ENCODE peak calls at places on chromosomes 3 and 15, in ten cellular contexts. One of them, this sample, is unnamed.

GRCh38 chr15:25242957-25243799 is 195.6 kb downstream of the UBE3A start:
- DNase-seq in K562: no peak
- DNase-seq in activated CD8-positive, alpha-beta T cell treated with anti-CD3 and anti-CD28 coated beads for 36 hours: no peak
- DNase-seq in cardiac fibroblast: no peak
- DNase-seq in CD8-positive, alpha-beta T cell: no peak
- DNase-seq in endothelial cell: no peak
- DNase-seq in lung: no peak
- DNase-seq in GM12865: no peak
- DNase-seq in GM20000: no peak
- DNase-seq in BJ: no peak
- DNase-seq in this sample: no peak

GRCh38 chr3:169759256-169759655 is 5.6 kb downstream of the TERC start:
- DNase-seq in endothelial cell: no peak
- DNase-seq in cardiac fibroblast: peak
- DNase-seq in K562: no peak
- DNase-seq in GM20000: no peak
- DNase-seq in activated CD8-positive, alpha-beta T cell treated with anti-CD3 and anti-CD28 coated beads for 36 hours: peak
- DNase-seq in CD8-positive, alpha-beta T cell: no peak
- DNase-seq in lung: no peak
- DNase-seq in GM12865: peak
- DNase-seq in BJ: no peak
- DNase-seq in this sample: peak

GRCh38 chr3:113601240-113601639 is 68.9 kb downstream of the SIDT1 start:
- DNase-seq in GM20000: no peak
- DNase-seq in activated CD8-positive, alpha-beta T cell treated with anti-CD3 and anti-CD28 coated beads for 36 hours: no peak
- DNase-seq in K562: no peak
- DNase-seq in endothelial cell: no peak
- DNase-seq in BJ: no peak
- DNase-seq in cardiac fibroblast: no peak
- DNase-seq in CD8-positive, alpha-beta T cell: no peak
- DNase-seq in GM12865: no peak
- DNase-seq in lung: no peak
- DNase-seq in this sample: no peak

GRCh38 chr15:71093089-71094024 is 21.9 kb upstream of the THSD4 start:
- DNase-seq in CD8-positive, alpha-beta T cell: no peak
- DNase-seq in lung: no peak
- DNase-seq in endothelial cell: no peak
- DNase-seq in GM12865: no peak
- DNase-seq in BJ: peak
- DNase-seq in cardiac fibroblast: peak
- DNase-seq in K562: no peak
- DNase-seq in GM20000: no peak
- DNase-seq in activated CD8-positive, alpha-beta T cell treated with anti-CD3 and anti-CD28 coated beads for 36 hours: no peak
- DNase-seq in this sample: peak

GRCh38 chr15:71048913-71049675 is 66.2 kb upstream of the THSD4 start:
- DNase-seq in GM20000: no peak
- DNase-seq in BJ: peak
- DNase-seq in endothelial cell: no peak
- DNase-seq in activated CD8-positive, alpha-beta T cell treated with anti-CD3 and anti-CD28 coated beads for 36 hours: no peak
- DNase-seq in GM12865: no peak
- DNase-seq in cardiac fibroblast: peak
- DNase-seq in K562: no peak
- DNase-seq in CD8-positive, alpha-beta T cell: no peak
- DNase-seq in lung: no peak
- DNase-seq in this sample: peak

GRCh38 chr3:173932624-173933023 is 535.1 kb downstream of the NLGN1 start:
- DNase-seq in BJ: peak
- DNase-seq in endothelial cell: no peak
- DNase-seq in GM12865: no peak
- DNase-seq in K562: no peak
- DNase-seq in cardiac fibroblast: peak
- DNase-seq in activated CD8-positive, alpha-beta T cell treated with anti-CD3 and anti-CD28 coated beads for 36 hours: no peak
- DNase-seq in lung: no peak
- DNase-seq in GM20000: no peak
- DNase-seq in CD8-positive, alpha-beta T cell: no peak
- DNase-seq in this sample: peak

GRCh38 chr15:69478259-69478687 is 25.7 kb downstream of the RPLP1 start:
- DNase-seq in GM20000: peak
- DNase-seq in CD8-positive, alpha-beta T cell: peak
- DNase-seq in GM12865: peak
- DNase-seq in BJ: no peak
- DNase-seq in lung: no peak
- DNase-seq in endothelial cell: peak
- DNase-seq in cardiac fibroblast: peak
- DNase-seq in K562: peak
- DNase-seq in activated CD8-positive, alpha-beta T cell treated with anti-CD3 and anti-CD28 coated beads for 36 hours: peak
- DNase-seq in this sample: no peak

GRCh38 chr3:194249323-194250103 is 101.6 kb downstream of the CPN2 start:
- DNase-seq in endothelial cell: no peak
- DNase-seq in GM12865: no peak
- DNase-seq in GM20000: no peak
- DNase-seq in activated CD8-positive, alpha-beta T cell treated with anti-CD3 and anti-CD28 coated beads for 36 hours: no peak
- DNase-seq in cardiac fibroblast: peak
- DNase-seq in BJ: no peak
- DNase-seq in K562: no peak
- DNase-seq in CD8-positive, alpha-beta T cell: no peak
- DNase-seq in lung: no peak
- DNase-seq in this sample: no peak

GRCh38 chr15:39966521-39966920 is 32.6 kb downstream of the EIF2AK4 start:
- DNase-seq in endothelial cell: no peak
- DNase-seq in lung: no peak
- DNase-seq in CD8-positive, alpha-beta T cell: no peak
- DNase-seq in GM20000: no peak
- DNase-seq in cardiac fibroblast: no peak
- DNase-seq in BJ: no peak
- DNase-seq in K562: no peak
- DNase-seq in GM12865: no peak
- DNase-seq in activated CD8-positive, alpha-beta T cell treated with anti-CD3 and anti-CD28 coated beads for 36 hours: no peak
- DNase-seq in this sample: no peak

GRCh38 chr15:26298010-26298661 is 435.0 kb upstream of the ATP10A start:
- DNase-seq in lung: no peak
- DNase-seq in K562: no peak
- DNase-seq in activated CD8-positive, alpha-beta T cell treated with anti-CD3 and anti-CD28 coated beads for 36 hours: no peak
- DNase-seq in cardiac fibroblast: no peak
- DNase-seq in GM20000: no peak
- DNase-seq in BJ: no peak
- DNase-seq in endothelial cell: no peak
- DNase-seq in CD8-positive, alpha-beta T cell: no peak
- DNase-seq in GM12865: no peak
- DNase-seq in this sample: no peak

GRCh38 chr15:26298666-26299065 is 435.5 kb upstream of the ATP10A start:
- DNase-seq in activated CD8-positive, alpha-beta T cell treated with anti-CD3 and anti-CD28 coated beads for 36 hours: no peak
- DNase-seq in GM12865: no peak
- DNase-seq in BJ: no peak
- DNase-seq in GM20000: no peak
- DNase-seq in lung: no peak
- DNase-seq in cardiac fibroblast: no peak
- DNase-seq in K562: no peak
- DNase-seq in endothelial cell: no peak
- DNase-seq in CD8-positive, alpha-beta T cell: no peak
- DNase-seq in this sample: no peak

GRCh38 chr15:26295331-26295730 is 432.2 kb upstream of the ATP10A start:
- DNase-seq in lung: no peak
- DNase-seq in activated CD8-positive, alpha-beta T cell treated with anti-CD3 and anti-CD28 coated beads for 36 hours: no peak
- DNase-seq in BJ: no peak
- DNase-seq in cardiac fibroblast: no peak
- DNase-seq in endothelial cell: no peak
- DNase-seq in GM20000: no peak
- DNase-seq in CD8-positive, alpha-beta T cell: no peak
- DNase-seq in GM12865: no peak
- DNase-seq in K562: no peak
- DNase-seq in this sample: no peak

GRCh38 chr15:26294062-26294689 is 431.0 kb upstream of the ATP10A start:
- DNase-seq in CD8-positive, alpha-beta T cell: no peak
- DNase-seq in K562: no peak
- DNase-seq in cardiac fibroblast: no peak
- DNase-seq in BJ: no peak
- DNase-seq in GM12865: no peak
- DNase-seq in GM20000: no peak
- DNase-seq in lung: no peak
- DNase-seq in activated CD8-positive, alpha-beta T cell treated with anti-CD3 and anti-CD28 coated beads for 36 hours: no peak
- DNase-seq in endothelial cell: no peak
- DNase-seq in this sample: no peak
- TF ChIP-seq CTCF in CD8-positive, alpha-beta T cell: no peak
- TF ChIP-seq CTCF in K562: no peak
- TF ChIP-seq CTCF in cardiac fibroblast: no peak
- TF ChIP-seq CTCF in BJ: no peak
- TF ChIP-seq CTCF in GM12865: no peak
- TF ChIP-seq CTCF in GM20000: no peak
- TF ChIP-seq CTCF in lung: no peak
- TF ChIP-seq CTCF in activated CD8-positive, alpha-beta T cell treated with anti-CD3 and anti-CD28 coated beads for 36 hours: no peak
- TF ChIP-seq CTCF in endothelial cell: no peak
- TF ChIP-seq CTCF in this sample: no peak

DNA sequence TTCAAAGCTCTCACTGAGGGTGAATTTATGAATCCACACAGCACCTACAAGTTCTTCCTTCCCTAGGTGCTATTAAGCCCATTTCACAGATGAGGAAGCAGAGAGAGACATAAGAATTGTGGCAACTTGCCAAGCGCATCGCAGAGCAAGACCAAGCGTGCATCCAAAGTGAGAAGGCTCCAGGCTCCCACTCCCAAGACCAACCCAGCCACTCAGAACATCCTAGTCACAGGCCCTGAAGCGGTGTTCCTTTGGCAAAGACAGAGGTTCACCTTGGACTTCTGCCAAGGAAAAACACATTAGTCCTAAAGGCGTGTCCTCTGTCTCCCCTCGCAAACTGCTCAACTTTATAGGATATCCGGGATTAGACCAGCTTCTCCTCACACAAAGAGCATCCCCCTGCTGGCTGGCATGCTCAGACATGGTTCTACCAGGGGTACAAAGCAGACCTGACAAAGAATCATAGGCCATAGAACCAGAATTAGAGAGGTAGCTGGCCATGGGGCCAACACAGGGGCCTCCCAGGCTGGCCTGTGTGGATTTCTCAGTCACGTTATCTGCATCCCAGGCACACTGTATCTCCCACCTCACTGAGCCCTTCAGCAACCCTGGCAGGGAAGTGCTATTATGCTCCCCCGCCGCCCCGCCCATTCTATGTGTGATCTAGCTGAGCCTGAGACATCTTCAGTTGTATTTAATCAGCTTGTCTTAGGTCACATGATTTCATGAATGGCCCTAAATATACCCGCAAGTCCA is 160.2 kb downstream of the FOXP1 start:
- DNase-seq in endothelial cell: no peak
- DNase-seq in GM20000: no peak
- DNase-seq in lung: no peak
- DNase-seq in K562: peak
- DNase-seq in cardiac fibroblast: peak
- DNase-seq in CD8-positive, alpha-beta T cell: no peak
- DNase-seq in activated CD8-positive, alpha-beta T cell treated with anti-CD3 and anti-CD28 coated beads for 36 hours: no peak
- DNase-seq in BJ: no peak
- DNase-seq in GM12865: no peak
- DNase-seq in this sample: no peak
- TF ChIP-seq CTCF in endothelial cell: no peak
- TF ChIP-seq CTCF in GM20000: no peak
- TF ChIP-seq CTCF in lung: no peak
- TF ChIP-seq CTCF in K562: no peak
- TF ChIP-seq CTCF in cardiac fibroblast: no peak
- TF ChIP-seq CTCF in CD8-positive, alpha-beta T cell: no peak
- TF ChIP-seq CTCF in activated CD8-positive, alpha-beta T cell treated with anti-CD3 and anti-CD28 coated beads for 36 hours: no peak
- TF ChIP-seq CTCF in BJ: no peak
- TF ChIP-seq CTCF in GM12865: no peak
- TF ChIP-seq CTCF in this sample: peak

DNA sequence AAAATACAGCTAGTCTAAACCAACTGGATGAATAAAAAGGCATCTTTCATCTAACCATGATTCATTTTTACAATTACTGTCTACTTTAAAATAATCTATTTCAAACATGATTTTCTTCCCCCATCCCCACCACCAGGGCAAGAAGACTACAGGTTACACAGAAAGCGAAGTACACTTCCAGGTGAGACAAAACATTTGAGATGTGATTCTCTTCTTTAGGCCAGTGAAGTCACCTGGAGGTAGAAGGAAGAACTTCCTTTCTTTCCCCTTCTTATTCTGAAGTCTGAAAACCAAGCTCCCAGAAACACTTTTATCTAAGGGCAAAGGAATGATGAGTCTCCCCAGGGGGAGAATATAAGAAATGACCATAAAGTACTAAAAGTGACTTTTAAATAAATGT is 36.7 kb downstream of the SHQ1 start:
- DNase-seq in BJ: no peak
- DNase-seq in cardiac fibroblast: no peak
- DNase-seq in activated CD8-positive, alpha-beta T cell treated with anti-CD3 and anti-CD28 coated beads for 36 hours: no peak
- DNase-seq in lung: no peak
- DNase-seq in endothelial cell: no peak
- DNase-seq in K562: no peak
- DNase-seq in GM12865: no peak
- DNase-seq in CD8-positive, alpha-beta T cell: no peak
- DNase-seq in GM20000: no peak
- DNase-seq in this sample: no peak
- TF ChIP-seq CTCF in BJ: no peak
- TF ChIP-seq CTCF in cardiac fibroblast: no peak
- TF ChIP-seq CTCF in activated CD8-positive, alpha-beta T cell treated with anti-CD3 and anti-CD28 coated beads for 36 hours: no peak
- TF ChIP-seq CTCF in lung: no peak
- TF ChIP-seq CTCF in endothelial cell: peak
- TF ChIP-seq CTCF in K562: no peak
- TF ChIP-seq CTCF in GM12865: no peak
- TF ChIP-seq CTCF in CD8-positive, alpha-beta T cell: no peak
- TF ChIP-seq CTCF in GM20000: no peak
- TF ChIP-seq CTCF in this sample: peak

GRCh38 chr3:136862953-136863352 is 945 bp downstream of the NCK1 start:
- DNase-seq in lung: no peak
- DNase-seq in BJ: no peak
- DNase-seq in activated CD8-positive, alpha-beta T cell treated with anti-CD3 and anti-CD28 coated beads for 36 hours: no peak
- DNase-seq in K562: no peak
- DNase-seq in GM20000: no peak
- DNase-seq in endothelial cell: no peak
- DNase-seq in GM12865: no peak
- DNase-seq in CD8-positive, alpha-beta T cell: no peak
- DNase-seq in cardiac fibroblast: no peak
- DNase-seq in this sample: no peak

GRCh38 chr3:136858381-136858780 is 3.6 kb upstream of the NCK1 start:
- DNase-seq in endothelial cell: no peak
- DNase-seq in K562: no peak
- DNase-seq in CD8-positive, alpha-beta T cell: no peak
- DNase-seq in lung: no peak
- DNase-seq in activated CD8-positive, alpha-beta T cell treated with anti-CD3 and anti-CD28 coated beads for 36 hours: no peak
- DNase-seq in cardiac fibroblast: no peak
- DNase-seq in BJ: no peak
- DNase-seq in GM20000: no peak
- DNase-seq in GM12865: no peak
- DNase-seq in this sample: no peak

GRCh38 chr3:136862611-136862951 is 573 bp downstream of the NCK1 start:
- DNase-seq in GM20000: peak
- DNase-seq in activated CD8-positive, alpha-beta T cell treated with anti-CD3 and anti-CD28 coated beads for 36 hours: peak
- DNase-seq in K562: peak
- DNase-seq in cardiac fibroblast: peak
- DNase-seq in GM12865: peak
- DNase-seq in lung: peak
- DNase-seq in endothelial cell: peak
- DNase-seq in BJ: no peak
- DNase-seq in CD8-positive, alpha-beta T cell: peak
- DNase-seq in this sample: peak

GRCh38 chr3:136860541-136860940 is 1.5 kb upstream of the NCK1 start:
- DNase-seq in lung: no peak
- DNase-seq in endothelial cell: no peak
- DNase-seq in GM20000: no peak
- DNase-seq in BJ: no peak
- DNase-seq in cardiac fibroblast: no peak
- DNase-seq in CD8-positive, alpha-beta T cell: no peak
- DNase-seq in GM12865: peak
- DNase-seq in K562: peak
- DNase-seq in activated CD8-positive, alpha-beta T cell treated with anti-CD3 and anti-CD28 coated beads for 36 hours: no peak
- DNase-seq in this sample: no peak

GRCh38 chr3:136861890-136862610 is at the start of gene NCK1:
- DNase-seq in cardiac fibroblast: peak
- DNase-seq in GM12865: peak
- DNase-seq in activated CD8-positive, alpha-beta T cell treated with anti-CD3 and anti-CD28 coated beads for 36 hours: peak
- DNase-seq in K562: peak
- DNase-seq in endothelial cell: peak
- DNase-seq in BJ: peak
- DNase-seq in GM20000: peak
- DNase-seq in lung: peak
- DNase-seq in CD8-positive, alpha-beta T cell: peak
- DNase-seq in this sample: peak
- TF ChIP-seq CTCF in cardiac fibroblast: peak
- TF ChIP-seq CTCF in GM12865: no peak
- TF ChIP-seq CTCF in activated CD8-positive, alpha-beta T cell treated with anti-CD3 and anti-CD28 coated beads for 36 hours: peak
- TF ChIP-seq CTCF in K562: no peak
- TF ChIP-seq CTCF in endothelial cell: no peak
- TF ChIP-seq CTCF in BJ: peak
- TF ChIP-seq CTCF in GM20000: no peak
- TF ChIP-seq CTCF in lung: no peak
- TF ChIP-seq CTCF in CD8-positive, alpha-beta T cell: no peak
- TF ChIP-seq CTCF in this sample: no peak

This sample was measured in HFFc6.